ENCODE peak calls at places on chromosomes 7 and 10, in nine cellular contexts. J is RWPE1, H is HepG2, E is epithelial cell of prostate, D is endothelial cell of umbilical vein, R is cardiac muscle cell, T is PC-3, A is H9, Q is aorta. V is an unnamed sample.

GRCh38 chr10:71084061-71084817 is 128.1 kb upstream of the UNC5B start:
- DNase-seq in J (no peak), H (no peak), E (no peak), D (no peak), R (no peak), T (no peak), A (peak), Q (peak), V (no peak)

GRCh38 chr7:154848464-154848863 is 154.5 kb downstream of the PAXIP1 start:
- DNase-seq in J (no peak), H (no peak), E (no peak), D (no peak), R (no peak), T (no peak), A (no peak), Q (no peak), V (no peak)

GRCh38 chr7:140403878-140404564 is at the start of gene RAB19:
- DNase-seq in J (peak), H (no peak), E (no peak), D (no peak), R (peak), T (peak), A (peak), Q (no peak), V (peak)

GRCh38 chr10:133467286-133467911 is 13.7 kb downstream of the SCART1 start:
- DNase-seq in J (no peak), H (no peak), E (no peak), D (no peak), R (no peak), T (no peak), A (no peak), Q (no peak), V (no peak)

GRCh38 chr10:132313305-132313704 is 5.6 kb upstream of the STK32C start:
- DNase-seq in J (no peak), H (no peak), E (no peak), D (no peak), R (no peak), T (no peak), A (no peak), Q (no peak), V (no peak)

GRCh38 chr7:122132341-122132740 is 11.7 kb downstream of the AASS start:
- DNase-seq in J (no peak), H (no peak), E (peak), D (no peak), R (no peak), T (peak), A (no peak), Q (no peak), V (no peak)

GRCh38 chr10:63005246-63005645 is 127.9 kb upstream of the NRBF2 start:
- DNase-seq in J (peak), H (no peak), E (peak), D (no peak), R (no peak), T (peak), A (no peak), Q (no peak), V (no peak)

GRCh38 chr10:114754445-114755320 is 66.9 kb upstream of the FHIP2A start:
- DNase-seq in J (peak), H (no peak), E (no peak), D (no peak), R (no peak), T (peak), A (no peak), Q (no peak), V (no peak)

GRCh38 chr10:10500941-10501340 is 516.7 kb upstream of the CELF2 start:
- DNase-seq in J (no peak), H (no peak), E (no peak), D (no peak), R (no peak), T (no peak), A (no peak), Q (no peak), V (no peak)

GRCh38 chr10:71939861-71940474 is 24.2 kb upstream of the CHST3 start:
- DNase-seq in J (no peak), H (no peak), E (no peak), D (no peak), R (no peak), T (no peak), A (no peak), Q (no peak), V (no peak)

GRCh38 chr10:73553726-73554125 is 37.4 kb downstream of the USP54 start:
- DNase-seq in J (no peak), H (no peak), E (no peak), D (peak), R (no peak), T (no peak), A (no peak), Q (no peak), V (no peak)

GRCh38 chr7:25455649-25456251 is 227.5 kb upstream of the NPVF start:
- DNase-seq in J (no peak), H (no peak), E (no peak), D (no peak), R (no peak), T (no peak), A (no peak), Q (no peak), V (no peak)

GRCh38 chr7:95430864-95431263 is 4.0 kb downstream of the PON2 start:
- DNase-seq in J (peak), H (peak), E (peak), D (no peak), R (no peak), T (peak), A (no peak), Q (no peak), V (no peak)

GRCh38 chr7:260441-261281 is 29.3 kb upstream of the FOXL3 start:
- DNase-seq in J (no peak), H (no peak), E (no peak), D (no peak), R (no peak), T (no peak), A (no peak), Q (peak), V (no peak)

GRCh38 chr10:99661370-99661749 is 2.1 kb downstream of the ENTPD7 start:
- DNase-seq in J (peak), H (no peak), E (peak), D (peak), R (no peak), T (peak), A (no peak), Q (no peak), V (no peak)

GRCh38 chr10:14416308-14416700 is 85.6 kb upstream of the FRMD4A start:
- DNase-seq in J (peak), H (no peak), E (no peak), D (no peak), R (no peak), T (no peak), A (no peak), Q (no peak), V (no peak)

GRCh38 chr10:61136151-61136550 is 192.2 kb upstream of the RHOBTB1 start:
- DNase-seq in J (peak), H (peak), E (no peak), D (peak), R (no peak), T (peak), A (peak), Q (no peak), V (no peak)

GRCh38 chr10:49164587-49165188 is 23.5 kb downstream of the TMEM273 start:
- DNase-seq in J (no peak), H (peak), E (no peak), D (peak), R (peak), T (peak), A (peak), Q (no peak), V (no peak)

GRCh38 chr10:7311256-7312178 is 99.3 kb downstream of the SFMBT2 start:
- DNase-seq in J (peak), H (no peak), E (peak), D (no peak), R (no peak), T (peak), A (no peak), Q (no peak), V (no peak)

GRCh38 chr7:106862317-106863183 is 2.5 kb upstream of the PIK3CG start:
- DNase-seq in J (no peak), H (no peak), E (no peak), D (no peak), R (no peak), T (no peak), A (no peak), Q (no peak), V (no peak)

GRCh38 chr7:30276203-30276900 is 8.0 kb upstream of the ZNRF2 start:
- DNase-seq in J (peak), H (peak), E (no peak), D (peak), R (peak), T (peak), A (peak), Q (no peak), V (peak)

GRCh38 chr10:35707642-35708425 is 65.7 kb upstream of the FZD8 start:
- DNase-seq in J (no peak), H (no peak), E (no peak), D (no peak), R (no peak), T (no peak), A (no peak), Q (no peak), V (no peak)

GRCh38 chr7:11786186-11786585 is 45.8 kb downstream of the THSD7A start:
- DNase-seq in J (peak), H (no peak), E (peak), D (peak), R (no peak), T (peak), A (no peak), Q (no peak), V (no peak)

GRCh38 chr7:50467817-50468610 is 17.9 kb upstream of the FIGNL1 start:
- DNase-seq in J (peak), H (peak), E (no peak), D (peak), R (peak), T (peak), A (peak), Q (peak), V (peak)

GRCh38 chr7:70346844-70347462 is 748.7 kb downstream of the AUTS2 start:
- DNase-seq in J (no peak), H (no peak), E (no peak), D (no peak), R (no peak), T (no peak), A (no peak), Q (no peak), V (no peak)

GRCh38 chr10:224571-224970 is 89.3 kb downstream of the ZMYND11 start:
- DNase-seq in J (no peak), H (no peak), E (no peak), D (no peak), R (no peak), T (no peak), A (no peak), Q (no peak), V (no peak)

GRCh38 chr7:48183370-48183743 is 12.1 kb downstream of the ABCA13 start:
- DNase-seq in J (no peak), H (no peak), E (no peak), D (no peak), R (no peak), T (no peak), A (no peak), Q (no peak), V (no peak)

GRCh38 chr10:7337431-7338171 is 73.2 kb downstream of the SFMBT2 start:
- DNase-seq in J (no peak), H (no peak), E (no peak), D (no peak), R (no peak), T (no peak), A (no peak), Q (no peak), V (no peak)

GRCh38 chr10:127918570-127918969 is 11.7 kb downstream of the PTPRE start:
- DNase-seq in J (no peak), H (no peak), E (no peak), D (no peak), R (no peak), T (no peak), A (no peak), Q (peak), V (no peak)

GRCh38 chr7:158000160-158000559 is 587.5 kb downstream of the PTPRN2 start:
- DNase-seq in J (peak), H (no peak), E (no peak), D (no peak), R (no peak), T (peak), A (peak), Q (no peak), V (no peak)

GRCh38 chr7:83976302-83976701 is 218.3 kb downstream of the SEMA3A start:
- DNase-seq in J (peak), H (peak), E (no peak), D (peak), R (peak), T (peak), A (no peak), Q (no peak), V (no peak)

GRCh38 chr10:17483079-17483478 is 28.7 kb upstream of the ST8SIA6 start:
- DNase-seq in J (no peak), H (no peak), E (no peak), D (no peak), R (no peak), T (no peak), A (no peak), Q (no peak), V (no peak)

GRCh38 chr10:73017955-73018480 is 63.4 kb upstream of the PLA2G12B start:
- DNase-seq in J (no peak), H (no peak), E (no peak), D (no peak), R (peak), T (no peak), A (no peak), Q (peak), V (no peak)

GRCh38 chr7:6248581-6248980 is 23.8 kb downstream of the CYTH3 start:
- DNase-seq in J (peak), H (no peak), E (no peak), D (no peak), R (no peak), T (peak), A (no peak), Q (no peak), V (no peak)

GRCh38 chr10:25899304-25899703 is 34.7 kb upstream of the MYO3A start:
- DNase-seq in J (no peak), H (no peak), E (no peak), D (no peak), R (no peak), T (no peak), A (no peak), Q (no peak), V (no peak)

GRCh38 chr10:15491856-15492255 is 120.8 kb upstream of the FAM171A1 start:
- DNase-seq in J (no peak), H (no peak), E (no peak), D (no peak), R (no peak), T (no peak), A (no peak), Q (no peak), V (no peak)

GRCh38 chr7:128892521-128893250 is 17.8 kb downstream of the KCP start:
- DNase-seq in J (no peak), H (no peak), E (no peak), D (no peak), R (no peak), T (no peak), A (no peak), Q (no peak), V (no peak)
- H3K27ac ChIP-seq in J (peak), H (no peak), E (peak), D (no peak), R (no peak), T (peak), A (no peak), Q (no peak), V (no peak)

DNA sequence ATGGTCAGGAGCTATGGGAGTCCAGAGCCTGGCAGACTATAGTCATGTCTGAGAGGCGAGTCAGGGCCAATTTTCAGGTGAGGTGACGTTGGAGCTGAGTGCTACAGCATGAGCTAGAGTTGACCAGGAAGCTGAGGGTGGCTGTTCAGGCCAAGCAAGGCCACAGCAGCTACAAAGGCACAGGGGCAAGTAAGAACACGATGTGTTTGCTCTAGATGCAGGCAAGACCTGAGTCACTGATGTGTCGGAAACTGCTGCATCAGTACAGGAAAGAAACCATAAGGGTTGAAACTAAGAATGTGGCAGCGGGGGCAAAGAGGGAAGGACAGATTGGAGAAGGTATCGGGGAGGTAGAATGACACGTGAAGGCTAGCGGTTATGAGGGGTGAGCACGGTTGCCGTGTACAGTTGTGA is 11.8 kb upstream of the RRP12 start:
- DNase-seq in J (peak), H (peak), E (peak), D (no peak), R (no peak), T (peak), A (no peak), Q (no peak), V (no peak)
- H3K27ac ChIP-seq in J (peak), H (peak), E (peak), D (no peak), R (no peak), T (peak), A (no peak), Q (no peak), V (no peak)

GRCh38 chr10:121681982-121682687 is 83.9 kb upstream of the FGFR2 start:
- DNase-seq in J (no peak), H (no peak), E (no peak), D (peak), R (no peak), T (no peak), A (no peak), Q (no peak), V (no peak)
- H3K27ac ChIP-seq in J (no peak), H (no peak), E (no peak), D (no peak), R (no peak), T (no peak), A (no peak), Q (no peak), V (no peak)

GRCh38 chr10:96701265-96701664 is 19.0 kb downstream of the PIK3AP1 start:
- DNase-seq in J (no peak), H (no peak), E (no peak), D (no peak), R (no peak), T (no peak), A (no peak), Q (no peak), V (no peak)
- H3K27ac ChIP-seq in J (no peak), H (no peak), E (no peak), D (no peak), R (no peak), T (no peak), A (no peak), Q (no peak), V (no peak)

DNA sequence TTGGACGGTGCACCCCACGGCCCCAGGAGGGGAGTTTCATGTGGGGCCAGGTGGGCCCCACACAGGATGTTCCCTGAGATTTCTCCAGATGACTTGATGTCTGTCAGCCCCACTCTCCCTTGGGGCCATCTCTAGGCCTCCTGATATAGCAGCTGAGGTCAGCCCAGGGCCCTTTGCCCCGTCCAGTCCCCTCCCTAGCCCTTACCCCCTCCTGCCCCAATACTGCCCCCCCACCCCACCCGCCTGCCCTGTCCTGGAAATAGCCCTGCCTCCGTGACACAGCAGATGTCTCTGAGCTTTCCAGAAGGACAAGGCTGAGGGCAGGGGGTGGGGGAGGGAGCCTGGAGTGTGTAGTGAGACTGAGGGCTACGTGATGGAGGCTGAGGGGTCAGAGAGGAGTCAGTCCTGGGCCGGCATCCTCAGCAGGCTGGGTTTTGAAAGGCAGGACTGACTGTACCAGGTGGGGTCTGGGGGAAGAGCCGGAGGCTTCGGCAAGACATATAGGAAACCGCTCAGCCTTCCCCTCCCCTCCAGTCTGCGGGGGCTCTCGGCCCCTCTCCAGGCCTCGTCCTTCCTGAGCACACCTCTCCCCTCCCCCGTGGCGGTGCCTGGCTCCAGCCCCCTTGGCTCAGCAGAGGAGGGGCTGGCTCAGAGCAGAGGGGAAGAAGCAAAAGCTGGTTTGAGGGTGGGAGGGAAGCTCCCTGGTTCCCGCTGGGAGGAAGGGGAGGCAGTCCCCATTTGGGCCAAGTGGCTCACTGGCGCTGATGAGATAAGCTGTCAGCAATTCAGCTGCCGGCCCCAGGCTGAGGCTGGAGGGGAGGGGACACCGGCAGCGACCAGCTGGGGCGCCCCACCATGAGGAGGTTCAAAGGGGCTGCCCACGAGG is 2.0 kb downstream of the FLNC start:
- DNase-seq in J (no peak), H (no peak), E (no peak), D (peak), R (peak), T (peak), A (peak), Q (peak), V (no peak)
- H3K27ac ChIP-seq in J (no peak), H (no peak), E (no peak), D (peak), R (peak), T (peak), A (no peak), Q (peak), V (peak)